ENCODE peak calls at places on chromosomes 16 and 17, in nine cellular contexts. R is GM12865; U is RCC 7860; K is stimulated activated naive CD8-positive, alpha-beta T cell treated with anti-CD3 and anti-CD28 coated beads, Interleukin-15, Interleukin-2, amounts not matched to agents 100 U/mL and 50 U/mL, for 24 hours; F is H7; M is HEK293T; S is dorsolateral prefrontal cortex; C is activated CD4-positive, alpha-beta T cell treated with anti-CD3 and anti-CD28 coated beads, Interleukin-2, amount 50 U/mL, for 1 hour; Q is nephron progenitor cell. E is an unnamed sample.

GRCh38 chr16:57840833-57841232 is 38.5 kb upstream of the KIFC3 start:
- DNase-seq in C (no peak), Q (no peak), M (no peak), F (no peak), U (no peak), R (no peak), K (no peak), S (no peak), E (no peak)

GRCh38 chr17:74631468-74632195 is 8.1 kb upstream of the CD300E start:
- DNase-seq in K (no peak), U (no peak), F (peak; percentile 38), Q (no peak), S (no peak), R (peak; percentile 18), C (no peak), M (no peak), E (no peak)

GRCh38 chr17:31869797-31870568 is 10.9 kb upstream of the COPRS start:
- DNase-seq in S (no peak), U (no peak), K (no peak), M (no peak), F (no peak), C (no peak), Q (no peak), R (no peak), E (no peak)

GRCh38 chr16:72284042-72284789 is 112.3 kb upstream of the PMFBP1 start:
- DNase-seq in M (no peak), F (no peak), Q (no peak), S (no peak), K (no peak), R (no peak), C (no peak), U (no peak), E (no peak)

GRCh38 chr17:66964083-66964771 is at the start of gene CACNG4:
- DNase-seq in U (no peak), M (peak; percentile 58), R (no peak), K (no peak), F (peak; percentile 94), S (no peak), C (no peak), Q (peak; percentile 75), E (no peak)

GRCh38 chr17:10059684-10060211 is 138.7 kb downstream of the GAS7 start:
- DNase-seq in Q (no peak), K (no peak), S (no peak), M (no peak), R (peak; percentile 97), C (no peak), F (peak; percentile 47), U (no peak), E (no peak)

GRCh38 chr17:17645961-17646360 is 35.3 kb upstream of the RAI1 start:
- DNase-seq in K (no peak), F (no peak), R (no peak), Q (no peak), M (no peak), C (no peak), U (no peak), S (no peak), E (no peak)

GRCh38 chr16:75105306-75106061 is 11.1 kb downstream of the LDHD start:
- DNase-seq in R (no peak), M (no peak), C (no peak), U (no peak), S (peak; percentile 67), K (no peak), F (peak; percentile 50), Q (no peak), E (no peak)

GRCh38 chr17:48037036-48037881 is at the start of gene COPZ2:
- DNase-seq in K (peak; percentile 74), M (no peak), C (peak; percentile 64), S (no peak), F (peak; percentile 88), Q (peak; percentile 68), U (no peak), R (peak; percentile 60), E (peak; percentile 55)

GRCh38 chr17:82884923-82885322 is 45.1 kb upstream of the ZNF750 start:
- DNase-seq in R (peak; percentile 21), U (no peak), Q (no peak), C (no peak), K (peak; percentile 52), S (no peak), F (no peak), M (no peak), E (peak; percentile 53)

GRCh38 chr16:15031596-15031995 is 24.3 kb downstream of the NTAN1 start:
- DNase-seq in S (no peak), F (no peak), C (no peak), U (no peak), R (no peak), M (no peak), Q (no peak), K (no peak), E (no peak)

GRCh38 chr16:66275795-66276428 is 90.6 kb upstream of the CDH5 start:
- DNase-seq in U (peak; percentile 28), R (peak; percentile 43), C (no peak), Q (peak; percentile 47), S (peak; percentile 16), M (peak; percentile 69), F (peak; percentile 80), K (peak; percentile 19), E (peak; percentile 9)